ENCODE peak calls at places on chromosomes 4 and X, in four cellular contexts. G is endothelial cell of umbilical vein, B is tibial nerve, O is endodermal cell. A is an unnamed sample.

GRCh38 chrX:63434665-63435064 is 83.5 kb upstream of the SPIN4 start:
- DNase-seq in G (peak), B (no peak), O (peak), A (no peak)

GRCh38 chr4:17385403-17385802 is 126.5 kb downstream of the QDPR start:
- DNase-seq in G (peak), B (no peak), O (no peak), A (no peak)

GRCh38 chrX:131741103-131741581 is 197.3 kb downstream of the OR13H1 start:
- DNase-seq in G (no peak), B (no peak), O (no peak), A (no peak)

GRCh38 chr4:1512738-1513660 is 106.8 kb upstream of the NKX1-1 start:
- DNase-seq in G (peak), B (no peak), O (peak), A (peak)

GRCh38 chr4:128355301-128355700 is 67.7 kb upstream of the PGRMC2 start:
- DNase-seq in G (peak), B (no peak), O (no peak), A (no peak)

GRCh38 chrX:15942307-15942706 is 87.7 kb upstream of the AP1S2 start:
- DNase-seq in G (no peak), B (no peak), O (no peak), A (no peak)

GRCh38 chrX:149877636-149878035 is 3.3 kb upstream of the MAGEA8 start:
- DNase-seq in G (no peak), B (no peak), O (no peak), A (no peak)

GRCh38 chr4:145808021-145808650 is 128.2 kb downstream of the C4orf51 start:
- DNase-seq in G (peak), B (no peak), O (peak), A (no peak)

GRCh38 chr4:95524722-95525121 is 24.1 kb downstream of the UNC5C start:
- DNase-seq in G (no peak), B (no peak), O (no peak), A (no peak)

GRCh38 chrX:133749370-133749769 is 236.0 kb downstream of the GPC3 start:
- DNase-seq in G (no peak), B (no peak), O (no peak), A (no peak)

GRCh38 chrX:150558424-150558823 is 10.0 kb upstream of the MTM1 start:
- DNase-seq in G (no peak), B (no peak), O (peak), A (no peak)

GRCh38 chrX:69031181-69031580 is 134.1 kb downstream of the PJA1 start:
- DNase-seq in G (peak), B (no peak), O (peak), A (peak)
- TF ChIP-seq CTCF in G (no peak), B (no peak), O (peak), A (no peak)

DNA sequence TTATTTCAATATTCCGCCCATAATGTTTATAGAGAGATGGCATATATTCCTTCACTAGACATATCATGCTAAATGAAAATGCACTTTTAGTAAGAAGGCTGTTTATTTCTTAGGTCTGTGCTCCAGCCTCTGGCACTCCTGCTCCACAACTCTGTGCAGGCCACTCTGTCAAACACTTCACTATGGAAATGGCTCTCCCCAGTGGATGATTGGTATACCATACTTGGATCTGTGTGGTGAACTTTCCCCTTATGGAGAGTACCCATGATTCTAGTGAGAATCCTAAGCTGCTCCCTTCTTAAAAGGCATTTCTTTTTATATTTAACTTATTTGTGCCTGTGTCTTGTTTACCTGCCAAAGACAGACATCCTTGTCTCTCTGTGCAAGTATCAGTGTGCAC is 480.1 kb upstream of the GALNT7 start:
- DNase-seq in G (no peak), B (no peak), O (no peak), A (no peak)
- TF ChIP-seq CTCF in G (no peak), B (no peak), O (no peak), A (no peak)

GRCh38 chr4:158722291-158722916 is 792 bp downstream of the PPID start:
- DNase-seq in G (peak), B (no peak), O (peak), A (no peak)

GRCh38 chr4:158728256-158728655 is 5.1 kb upstream of the PPID start:
- DNase-seq in G (no peak), B (no peak), O (no peak), A (no peak)

GRCh38 chr4:158721680-158722079 is 1.5 kb downstream of the PPID start:
- DNase-seq in G (no peak), B (no peak), O (no peak), A (no peak)

GRCh38 chr4:158724647-158725046 is 1.5 kb upstream of the PPID start:
- DNase-seq in G (no peak), B (no peak), O (no peak), A (no peak)

GRCh38 chr4:158722917-158723793 is at the start of gene PPID:
- DNase-seq in G (peak), B (peak), O (peak), A (peak)
- TF ChIP-seq CTCF in G (no peak), B (peak), O (no peak), A (no peak)

DNA sequence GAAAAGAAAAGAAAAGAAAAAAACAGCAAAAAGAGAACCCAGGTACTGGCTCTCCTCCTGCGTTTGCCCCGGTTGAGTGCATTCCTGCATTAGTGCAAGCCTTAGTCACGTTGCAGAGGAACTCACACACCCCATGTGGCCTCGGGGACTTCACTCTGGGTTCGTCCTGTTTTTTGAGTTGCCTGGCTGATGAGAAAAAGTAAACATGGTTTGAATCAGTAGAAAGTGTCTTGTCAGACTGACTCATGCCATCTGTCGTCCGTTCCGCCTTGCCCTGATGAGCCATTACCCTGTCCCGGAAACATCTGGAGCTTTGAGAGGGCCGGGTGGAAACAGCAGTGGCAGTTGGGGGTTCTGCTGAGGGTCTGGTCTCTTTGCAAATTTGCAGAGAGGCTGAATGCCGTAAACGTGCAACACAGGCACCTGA is 16.3 kb downstream of the CD99 start:
- DNase-seq in G (peak), B (peak), O (peak), A (no peak)
- TF ChIP-seq CTCF in G (no peak), B (no peak), O (no peak), A (no peak)

GRCh38 chrX:9885150-9885549 is 82.0 kb upstream of the CLDN34 start:
- DNase-seq in G (peak), B (no peak), O (peak), A (no peak)
- TF ChIP-seq CTCF in G (peak), B (peak), O (peak), A (peak)

A was measured in mesothelial cell of epicardium.